ENCODE peak calls at places on chromosomes 1 and 21, in seven cellular contexts. U, L, X, S, T, O and E are unnamed samples.

GRCh38 chr1:20184997-20185833 is 681 bp upstream of the UBXN10 start:
- DNase-seq in T (no peak), O (peak), U (no peak), L (no peak), X (peak), S (no peak), E (peak)

GRCh38 chr21:45074818-45075605 is 632 bp downstream of the ADARB1 start:
- DNase-seq in S (peak), L (no peak), X (no peak), T (no peak), U (peak), O (no peak), E (no peak)

GRCh38 chr1:94888201-94888600 is 38.7 kb downstream of the CNN3 start:
- DNase-seq in T (no peak), S (no peak), O (no peak), U (no peak), L (no peak), X (no peak), E (no peak)

GRCh38 chr1:12143631-12144155 is 23.1 kb upstream of the TNFRSF1B start:
- DNase-seq in U (no peak), T (peak), O (no peak), X (no peak), L (peak), S (peak), E (no peak)

GRCh38 chr21:16169102-16169511 is 439.3 kb downstream of the USP25 start:
- DNase-seq in S (peak), T (peak), X (no peak), L (no peak), U (no peak), O (no peak), E (no peak)

GRCh38 chr1:213303286-213303685 is 252.2 kb downstream of the RPS6KC1 start:
- DNase-seq in L (no peak), U (no peak), S (peak), O (no peak), X (no peak), T (peak), E (no peak)

GRCh38 chr21:24583473-24583872 is 1023.8 kb downstream of the MRPL39 start:
- DNase-seq in S (no peak), O (no peak), X (no peak), U (no peak), L (no peak), T (no peak), E (no peak)

GRCh38 chr1:185813401-185813979 is 79.3 kb downstream of the HMCN1 start:
- DNase-seq in L (no peak), U (peak), S (peak), X (no peak), T (peak), O (no peak), E (peak)

GRCh38 chr1:176778056-176778455 is 315.1 kb downstream of the PAPPA2 start:
- DNase-seq in X (no peak), U (no peak), T (no peak), L (no peak), O (no peak), S (no peak), E (no peak)

GRCh38 chr1:41498809-41499208 is 14.3 kb upstream of the EDN2 start:
- DNase-seq in U (no peak), L (peak), T (peak), X (no peak), S (no peak), O (no peak), E (no peak)

GRCh38 chr1:20589331-20590312 is 725 bp downstream of the CDA start:
- DNase-seq in O (no peak), L (peak), X (no peak), T (peak), S (peak), U (peak), E (no peak)

GRCh38 chr1:9078949-9079500 is 9.6 kb upstream of the SLC2A5 start:
- DNase-seq in O (no peak), X (no peak), T (no peak), U (no peak), S (no peak), L (no peak), E (no peak)

GRCh38 chr21:37866027-37866426 is 50.2 kb downstream of the KCNJ6 start:
- DNase-seq in S (no peak), T (no peak), U (no peak), O (no peak), X (no peak), L (no peak), E (no peak)

GRCh38 chr21:45819478-45820170 is 161.9 kb upstream of the COL6A1 start:
- DNase-seq in O (no peak), X (no peak), T (no peak), L (no peak), S (no peak), U (no peak), E (no peak)

GRCh38 chr1:164707868-164708331 is 148.9 kb downstream of the PBX1 start:
- DNase-seq in X (no peak), U (no peak), S (peak), O (no peak), T (peak), L (no peak), E (no peak)

GRCh38 chr1:37850352-37850955 is 8.9 kb downstream of the MTF1 start:
- DNase-seq in O (no peak), U (no peak), S (peak), L (no peak), X (no peak), T (no peak), E (no peak)

GRCh38 chr1:243490748-243491686 is 235.2 kb downstream of the SDCCAG8 start:
- DNase-seq in S (peak), L (no peak), U (peak), T (peak), X (no peak), O (no peak), E (no peak)

GRCh38 chr1:27306892-27307850 is 14.8 kb upstream of the TMEM222 start:
- DNase-seq in X (no peak), U (no peak), O (no peak), L (no peak), S (no peak), T (no peak), E (no peak)

GRCh38 chr1:96183928-96184327 is 537.7 kb upstream of the PTBP2 start:
- DNase-seq in O (no peak), L (no peak), X (no peak), T (no peak), U (no peak), S (no peak), E (no peak)

GRCh38 chr1:19029191-19030085 is 73.0 kb upstream of the IFFO2 start:
- DNase-seq in X (no peak), T (peak), U (no peak), S (peak), L (no peak), O (no peak), E (no peak)

GRCh38 chr1:201511925-201512539 is 5.1 kb upstream of the CSRP1 start:
- DNase-seq in T (no peak), U (no peak), O (no peak), L (peak), S (peak), X (no peak), E (no peak)

GRCh38 chr1:207282049-207282448 is 39.4 kb upstream of the CD55 start:
- DNase-seq in L (no peak), T (no peak), U (no peak), O (no peak), X (no peak), S (peak), E (no peak)

GRCh38 chr1:199265319-199265718 is 626.5 kb downstream of the PTPRC start:
- DNase-seq in T (no peak), L (no peak), U (no peak), X (no peak), O (no peak), S (no peak), E (no peak)

DNA sequence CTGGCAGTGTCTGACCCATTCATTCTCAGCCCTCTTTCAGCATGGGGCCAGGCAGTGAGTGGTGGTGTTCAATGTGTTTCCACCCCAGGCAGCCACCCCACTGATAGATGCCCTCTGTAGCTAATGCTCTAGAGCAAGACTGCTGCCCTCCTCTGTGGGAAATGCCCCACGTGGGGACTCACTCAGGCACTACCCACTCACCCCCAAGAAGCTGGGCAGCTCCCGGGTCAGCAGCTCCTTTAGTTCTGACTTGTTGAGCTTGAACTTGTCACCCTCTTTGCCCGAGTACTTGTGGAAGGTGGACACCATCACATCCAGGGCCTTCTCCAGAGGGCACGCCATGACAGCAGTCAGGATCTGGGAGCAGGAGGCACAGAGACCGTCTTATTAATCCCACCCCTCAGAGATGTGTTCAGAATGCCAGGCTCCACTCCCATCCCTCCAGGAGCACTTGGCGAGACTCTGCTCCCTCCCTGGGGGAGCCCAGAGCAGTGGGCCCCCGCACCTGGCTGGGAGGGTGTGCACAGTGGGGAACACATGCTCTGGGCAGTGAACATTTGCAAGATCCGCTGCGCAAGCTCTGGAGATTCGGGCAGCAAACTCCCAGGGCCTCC is 1.0 kb downstream of the S100A4 start:
- DNase-seq in U (no peak), X (no peak), T (no peak), S (no peak), O (no peak), L (no peak), E (no peak)
- H3K4me3 ChIP-seq in U (no peak), X (peak), T (peak), S (peak), O (peak), L (peak), E (peak)

DNA sequence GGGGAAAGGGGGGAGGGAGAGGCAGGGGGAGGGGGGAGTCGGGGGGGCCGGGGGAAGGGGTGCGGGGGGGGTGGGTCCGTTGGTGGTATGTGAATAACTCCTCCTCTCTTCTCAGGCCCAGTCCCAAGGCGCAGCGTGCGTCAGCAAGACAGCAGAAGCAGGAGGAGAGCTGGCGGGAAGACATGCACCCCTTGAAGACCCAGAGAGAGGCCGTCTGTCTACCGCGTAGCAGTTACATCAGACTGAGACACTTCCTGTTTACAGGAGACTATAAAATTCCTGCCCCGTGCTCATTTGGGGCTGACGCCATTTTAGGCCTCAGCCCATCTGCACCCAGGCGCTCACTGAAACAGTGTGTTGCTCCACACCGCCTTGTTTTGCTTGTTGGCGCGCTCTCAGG is 55.3 kb downstream of the SETD4 start:
- DNase-seq in S (peak), X (no peak), L (no peak), O (peak), U (no peak), T (peak), E (no peak)
- H3K4me3 ChIP-seq in S (no peak), X (no peak), L (no peak), O (no peak), U (no peak), T (peak), E (no peak)

GRCh38 chr1:223708651-223709268 is 3.6 kb upstream of the CAPN2 start:
- DNase-seq in O (no peak), S (no peak), X (no peak), L (no peak), T (no peak), U (no peak), E (no peak)

GRCh38 chr1:223709598-223709997 is 2.7 kb upstream of the CAPN2 start:
- DNase-seq in T (peak), S (peak), L (no peak), U (no peak), O (no peak), X (no peak), E (no peak)

GRCh38 chr1:223708001-223708359 is 4.4 kb upstream of the CAPN2 start:
- DNase-seq in U (no peak), O (no peak), S (no peak), L (no peak), T (no peak), X (no peak), E (no peak)

GRCh38 chr1:223706077-223706988 is 6.0 kb upstream of the CAPN2 start:
- DNase-seq in T (peak), L (no peak), O (no peak), X (no peak), U (peak), S (peak), E (no peak)

GRCh38 chr1:223707270-223708000 is 4.9 kb upstream of the CAPN2 start:
- DNase-seq in U (no peak), O (no peak), X (no peak), T (peak), S (peak), L (peak), E (no peak)
- H3K4me3 ChIP-seq in U (no peak), O (no peak), X (no peak), T (no peak), S (peak), L (no peak), E (no peak)

GRCh38 chr1:34889705-34890104 is 30.2 kb upstream of the SMIM12 start:
- DNase-seq in X (no peak), L (no peak), S (no peak), U (no peak), O (no peak), T (no peak), E (no peak)

GRCh38 chr1:34887593-34887992 is 28.0 kb upstream of the SMIM12 start:
- DNase-seq in U (no peak), X (no peak), O (no peak), L (no peak), T (no peak), S (no peak), E (no peak)

GRCh38 chr1:34885405-34886247 is 26.1 kb upstream of the SMIM12 start:
- DNase-seq in S (peak), U (peak), L (peak), X (no peak), O (no peak), T (peak), E (no peak)

GRCh38 chr1:34884536-34884935 is 25.0 kb upstream of the SMIM12 start:
- DNase-seq in L (no peak), S (no peak), X (no peak), U (no peak), O (no peak), T (no peak), E (no peak)

DNA sequence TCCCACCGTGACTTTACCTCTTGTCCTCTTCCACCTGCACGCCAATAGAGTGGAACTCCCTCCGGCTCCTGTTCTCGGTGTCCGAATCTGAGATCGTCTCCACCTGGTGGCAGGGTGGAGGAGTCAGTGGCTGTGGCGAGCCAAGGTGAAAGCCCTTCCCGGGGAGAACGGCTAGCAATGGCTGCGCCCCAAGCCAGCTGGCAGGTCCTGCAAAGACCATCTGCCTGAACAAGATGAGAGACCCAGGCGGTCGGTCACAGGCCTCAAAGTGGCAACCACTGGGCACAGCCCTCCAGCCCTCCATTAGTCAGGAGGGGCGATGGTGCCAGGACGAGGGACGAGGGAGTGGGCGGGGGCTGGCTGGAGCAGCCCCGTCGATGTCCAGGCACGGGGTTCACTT is 25.4 kb upstream of the SMIM12 start:
- DNase-seq in U (no peak), O (no peak), L (no peak), X (no peak), T (no peak), S (no peak), E (no peak)
- H3K4me3 ChIP-seq in U (peak), O (peak), L (peak), X (peak), T (no peak), S (no peak), E (no peak)

GRCh38 chr1:234538930-234539649 is 60.1 kb upstream of the TARBP1 start:
- DNase-seq in T (no peak), O (no peak), U (no peak), S (no peak), X (no peak), L (peak), E (no peak)

GRCh38 chr1:234541281-234541975 is 62.4 kb upstream of the TARBP1 start:
- DNase-seq in S (no peak), L (no peak), O (no peak), T (peak), X (no peak), U (no peak), E (no peak)

GRCh38 chr1:234540404-234540762 is 61.4 kb upstream of the TARBP1 start:
- DNase-seq in U (no peak), O (no peak), X (no peak), L (no peak), T (no peak), S (no peak), E (no peak)

GRCh38 chr1:234538062-234538731 is 59.2 kb upstream of the TARBP1 start:
- DNase-seq in U (no peak), L (no peak), O (no peak), S (no peak), X (no peak), T (no peak), E (no peak)

GRCh38 chr1:234539666-234540403 is 60.9 kb upstream of the TARBP1 start:
- DNase-seq in U (no peak), S (no peak), L (no peak), O (no peak), T (no peak), X (no peak), E (no peak)
- H3K4me3 ChIP-seq in U (no peak), S (no peak), L (no peak), O (no peak), T (no peak), X (no peak), E (no peak)